ENCODE peak calls at places on chromosomes 11 and 22, in seven cellular contexts. One of them, this sample, is unnamed.

GRCh38 chr11:64516226-64516625 is 74.8 kb upstream of the SLC22A12 start:
- DNase-seq in lower leg skin: no peak
- DNase-seq in stimulated activated CD4-positive, alpha-beta T cell treated with anti-CD3 and anti-CD28 coated beads, Interleukin-4, amount 100 ng/mL, for 48 hours: no peak
- DNase-seq in B cell: no peak
- DNase-seq in endothelial cell: no peak
- DNase-seq in psoas muscle: no peak
- DNase-seq in retinal pigment epithelial cell: no peak
- DNase-seq in this sample: no peak

GRCh38 chr22:48443680-48444079 is 1384.0 kb downstream of the BRD1 start:
- DNase-seq in lower leg skin: no peak
- DNase-seq in psoas muscle: no peak
- DNase-seq in endothelial cell: no peak
- DNase-seq in retinal pigment epithelial cell: no peak
- DNase-seq in stimulated activated CD4-positive, alpha-beta T cell treated with anti-CD3 and anti-CD28 coated beads, Interleukin-4, amount 100 ng/mL, for 48 hours: no peak
- DNase-seq in B cell: no peak
- DNase-seq in this sample: no peak

GRCh38 chr11:128590587-128590986 is 3.2 kb upstream of the ETS1 start:
- DNase-seq in retinal pigment epithelial cell: no peak
- DNase-seq in B cell: no peak
- DNase-seq in stimulated activated CD4-positive, alpha-beta T cell treated with anti-CD3 and anti-CD28 coated beads, Interleukin-4, amount 100 ng/mL, for 48 hours: no peak
- DNase-seq in lower leg skin: no peak
- DNase-seq in psoas muscle: no peak
- DNase-seq in endothelial cell: no peak
- DNase-seq in this sample: no peak

GRCh38 chr11:2269601-2270321 is 627 bp downstream of the ASCL2 start:
- DNase-seq in lower leg skin: peak
- DNase-seq in stimulated activated CD4-positive, alpha-beta T cell treated with anti-CD3 and anti-CD28 coated beads, Interleukin-4, amount 100 ng/mL, for 48 hours: no peak
- DNase-seq in B cell: peak
- DNase-seq in endothelial cell: peak
- DNase-seq in retinal pigment epithelial cell: no peak
- DNase-seq in psoas muscle: peak
- DNase-seq in this sample: peak

GRCh38 chr22:20093437-20093836 is 13.4 kb downstream of the DGCR8 start:
- DNase-seq in lower leg skin: no peak
- DNase-seq in stimulated activated CD4-positive, alpha-beta T cell treated with anti-CD3 and anti-CD28 coated beads, Interleukin-4, amount 100 ng/mL, for 48 hours: no peak
- DNase-seq in endothelial cell: no peak
- DNase-seq in retinal pigment epithelial cell: no peak
- DNase-seq in psoas muscle: peak
- DNase-seq in B cell: no peak
- DNase-seq in this sample: no peak

GRCh38 chr11:29343465-29344333 is 673.1 kb downstream of the KCNA4 start:
- DNase-seq in B cell: no peak
- DNase-seq in psoas muscle: peak
- DNase-seq in retinal pigment epithelial cell: peak
- DNase-seq in stimulated activated CD4-positive, alpha-beta T cell treated with anti-CD3 and anti-CD28 coated beads, Interleukin-4, amount 100 ng/mL, for 48 hours: peak
- DNase-seq in endothelial cell: peak
- DNase-seq in lower leg skin: no peak
- DNase-seq in this sample: peak

GRCh38 chr11:73095613-73096012 is 46.5 kb downstream of the FCHSD2 start:
- DNase-seq in endothelial cell: no peak
- DNase-seq in retinal pigment epithelial cell: no peak
- DNase-seq in psoas muscle: no peak
- DNase-seq in B cell: no peak
- DNase-seq in stimulated activated CD4-positive, alpha-beta T cell treated with anti-CD3 and anti-CD28 coated beads, Interleukin-4, amount 100 ng/mL, for 48 hours: no peak
- DNase-seq in lower leg skin: no peak
- DNase-seq in this sample: no peak

GRCh38 chr11:134543144-134544044 is 131.4 kb upstream of the B3GAT1 start:
- DNase-seq in psoas muscle: no peak
- DNase-seq in B cell: no peak
- DNase-seq in retinal pigment epithelial cell: no peak
- DNase-seq in stimulated activated CD4-positive, alpha-beta T cell treated with anti-CD3 and anti-CD28 coated beads, Interleukin-4, amount 100 ng/mL, for 48 hours: no peak
- DNase-seq in lower leg skin: peak
- DNase-seq in endothelial cell: no peak
- DNase-seq in this sample: no peak

GRCh38 chr11:67071420-67072284 is 15.0 kb downstream of the RHOD start:
- DNase-seq in endothelial cell: peak
- DNase-seq in stimulated activated CD4-positive, alpha-beta T cell treated with anti-CD3 and anti-CD28 coated beads, Interleukin-4, amount 100 ng/mL, for 48 hours: peak
- DNase-seq in psoas muscle: peak
- DNase-seq in lower leg skin: peak
- DNase-seq in retinal pigment epithelial cell: no peak
- DNase-seq in B cell: peak
- DNase-seq in this sample: no peak

GRCh38 chr22:27685515-27685914 is 116.0 kb downstream of the MN1 start:
- DNase-seq in stimulated activated CD4-positive, alpha-beta T cell treated with anti-CD3 and anti-CD28 coated beads, Interleukin-4, amount 100 ng/mL, for 48 hours: no peak
- DNase-seq in endothelial cell: no peak
- DNase-seq in lower leg skin: no peak
- DNase-seq in B cell: no peak
- DNase-seq in psoas muscle: peak
- DNase-seq in retinal pigment epithelial cell: no peak
- DNase-seq in this sample: no peak

GRCh38 chr11:3826721-3827120 is 14.0 kb downstream of the RHOG start:
- DNase-seq in psoas muscle: no peak
- DNase-seq in retinal pigment epithelial cell: no peak
- DNase-seq in endothelial cell: no peak
- DNase-seq in stimulated activated CD4-positive, alpha-beta T cell treated with anti-CD3 and anti-CD28 coated beads, Interleukin-4, amount 100 ng/mL, for 48 hours: no peak
- DNase-seq in lower leg skin: no peak
- DNase-seq in B cell: peak
- DNase-seq in this sample: no peak

GRCh38 chr11:2451916-2452694 is 7.3 kb downstream of the KCNQ1 start:
- DNase-seq in psoas muscle: peak
- DNase-seq in lower leg skin: no peak
- DNase-seq in B cell: no peak
- DNase-seq in stimulated activated CD4-positive, alpha-beta T cell treated with anti-CD3 and anti-CD28 coated beads, Interleukin-4, amount 100 ng/mL, for 48 hours: no peak
- DNase-seq in retinal pigment epithelial cell: no peak
- DNase-seq in endothelial cell: no peak
- DNase-seq in this sample: no peak

GRCh38 chr11:35118906-35119305 is 20.1 kb upstream of the CD44 start:
- DNase-seq in stimulated activated CD4-positive, alpha-beta T cell treated with anti-CD3 and anti-CD28 coated beads, Interleukin-4, amount 100 ng/mL, for 48 hours: no peak
- DNase-seq in B cell: peak
- DNase-seq in lower leg skin: no peak
- DNase-seq in retinal pigment epithelial cell: no peak
- DNase-seq in endothelial cell: no peak
- DNase-seq in psoas muscle: no peak
- DNase-seq in this sample: no peak

GRCh38 chr22:35348703-35349102 is 32.2 kb upstream of the HMOX1 start:
- DNase-seq in retinal pigment epithelial cell: no peak
- DNase-seq in endothelial cell: no peak
- DNase-seq in B cell: no peak
- DNase-seq in stimulated activated CD4-positive, alpha-beta T cell treated with anti-CD3 and anti-CD28 coated beads, Interleukin-4, amount 100 ng/mL, for 48 hours: no peak
- DNase-seq in lower leg skin: no peak
- DNase-seq in psoas muscle: no peak
- DNase-seq in this sample: no peak

GRCh38 chr11:104602643-104603042 is 295.6 kb downstream of the CASP12 start:
- DNase-seq in retinal pigment epithelial cell: no peak
- DNase-seq in endothelial cell: no peak
- DNase-seq in psoas muscle: no peak
- DNase-seq in stimulated activated CD4-positive, alpha-beta T cell treated with anti-CD3 and anti-CD28 coated beads, Interleukin-4, amount 100 ng/mL, for 48 hours: no peak
- DNase-seq in lower leg skin: no peak
- DNase-seq in B cell: no peak
- DNase-seq in this sample: no peak

GRCh38 chr22:32850591-32851517 is 49.3 kb downstream of the TIMP3 start:
- DNase-seq in B cell: no peak
- DNase-seq in lower leg skin: peak
- DNase-seq in endothelial cell: no peak
- DNase-seq in retinal pigment epithelial cell: peak
- DNase-seq in psoas muscle: peak
- DNase-seq in stimulated activated CD4-positive, alpha-beta T cell treated with anti-CD3 and anti-CD28 coated beads, Interleukin-4, amount 100 ng/mL, for 48 hours: no peak
- DNase-seq in this sample: no peak

GRCh38 chr11:28835790-28836189 is 727.6 kb downstream of the METTL15 start:
- DNase-seq in B cell: no peak
- DNase-seq in retinal pigment epithelial cell: peak
- DNase-seq in endothelial cell: no peak
- DNase-seq in stimulated activated CD4-positive, alpha-beta T cell treated with anti-CD3 and anti-CD28 coated beads, Interleukin-4, amount 100 ng/mL, for 48 hours: no peak
- DNase-seq in psoas muscle: no peak
- DNase-seq in lower leg skin: no peak
- DNase-seq in this sample: peak